ENCODE peak calls at places on chromosomes 6 and 20, in five cellular contexts. One of them, this sample, is unnamed.

GRCh38 chr6:73285674-73286283 is 22.8 kb upstream of the KHDC1 start:
- DNase-seq in WTC11: no peak
- DNase-seq in ovary: no peak
- DNase-seq in lower leg skin: no peak
- DNase-seq in endothelial cell: peak
- DNase-seq in this sample: no peak

GRCh38 chr20:50533061-50533460 is 22.9 kb downstream of the PTPN1 start:
- DNase-seq in WTC11: no peak
- DNase-seq in endothelial cell: no peak
- DNase-seq in ovary: no peak
- DNase-seq in lower leg skin: no peak
- DNase-seq in this sample: no peak

GRCh38 chr20:57434390-57434700 is 43.1 kb downstream of the RBM38 start:
- DNase-seq in lower leg skin: no peak
- DNase-seq in endothelial cell: no peak
- DNase-seq in WTC11: no peak
- DNase-seq in ovary: no peak
- DNase-seq in this sample: no peak

GRCh38 chr20:57651977-57652864 is 32.0 kb upstream of the ZBP1 start:
- DNase-seq in lower leg skin: no peak
- DNase-seq in ovary: peak
- DNase-seq in endothelial cell: peak
- DNase-seq in WTC11: no peak
- DNase-seq in this sample: no peak

GRCh38 chr6:132671295-132671694 is 12.3 kb upstream of the TAAR1 start:
- DNase-seq in lower leg skin: no peak
- DNase-seq in WTC11: no peak
- DNase-seq in endothelial cell: no peak
- DNase-seq in ovary: no peak
- DNase-seq in this sample: no peak

GRCh38 chr6:33091957-33092356 is 16.2 kb downstream of the HLA-DPB1 start:
- DNase-seq in ovary: no peak
- DNase-seq in WTC11: peak
- DNase-seq in endothelial cell: peak
- DNase-seq in lower leg skin: no peak
- DNase-seq in this sample: no peak

GRCh38 chr6:140071115-140071514 is 696.7 kb upstream of the CITED2 start:
- DNase-seq in ovary: no peak
- DNase-seq in endothelial cell: no peak
- DNase-seq in WTC11: no peak
- DNase-seq in lower leg skin: no peak
- DNase-seq in this sample: no peak

GRCh38 chr20:52937701-52938100 is 34.5 kb upstream of the TSHZ2 start:
- DNase-seq in lower leg skin: no peak
- DNase-seq in WTC11: no peak
- DNase-seq in endothelial cell: no peak
- DNase-seq in ovary: no peak
- DNase-seq in this sample: no peak

GRCh38 chr20:50519036-50519780 is 9.0 kb downstream of the PTPN1 start:
- DNase-seq in ovary: no peak
- DNase-seq in endothelial cell: no peak
- DNase-seq in WTC11: no peak
- DNase-seq in lower leg skin: no peak
- DNase-seq in this sample: no peak

GRCh38 chr6:135906542-135906941 is 55.0 kb downstream of the PDE7B start:
- DNase-seq in ovary: no peak
- DNase-seq in lower leg skin: no peak
- DNase-seq in WTC11: no peak
- DNase-seq in endothelial cell: no peak
- DNase-seq in this sample: no peak

GRCh38 chr6:80690611-80691090 is 584.2 kb downstream of the BCKDHB start:
- DNase-seq in ovary: no peak
- DNase-seq in lower leg skin: no peak
- DNase-seq in endothelial cell: no peak
- DNase-seq in WTC11: no peak
- DNase-seq in this sample: no peak

GRCh38 chr6:8195040-8195713 is 92.8 kb upstream of the EEF1E1 start:
- DNase-seq in lower leg skin: no peak
- DNase-seq in endothelial cell: peak
- DNase-seq in ovary: no peak
- DNase-seq in WTC11: peak
- DNase-seq in this sample: no peak

GRCh38 chr20:36260316-36260715 is 24.0 kb downstream of the AAR2 start:
- DNase-seq in lower leg skin: no peak
- DNase-seq in WTC11: no peak
- DNase-seq in ovary: no peak
- DNase-seq in endothelial cell: no peak
- DNase-seq in this sample: no peak

GRCh38 chr20:23445596-23446217 is 6.2 kb downstream of the CSTL1 start:
- DNase-seq in ovary: no peak
- DNase-seq in WTC11: no peak
- DNase-seq in lower leg skin: no peak
- DNase-seq in endothelial cell: no peak
- DNase-seq in this sample: no peak

GRCh38 chr6:118544105-118544504 is 4.0 kb upstream of the PLN start:
- DNase-seq in lower leg skin: no peak
- DNase-seq in endothelial cell: no peak
- DNase-seq in WTC11: no peak
- DNase-seq in ovary: no peak
- DNase-seq in this sample: no peak

GRCh38 chr20:13221313-13221672 is 219 bp downstream of the ISM1 start:
- DNase-seq in endothelial cell: no peak
- DNase-seq in ovary: no peak
- DNase-seq in WTC11: no peak
- DNase-seq in lower leg skin: no peak
- DNase-seq in this sample: no peak

GRCh38 chr6:378958-379366 is 12.6 kb upstream of the IRF4 start:
- DNase-seq in ovary: peak
- DNase-seq in WTC11: no peak
- DNase-seq in lower leg skin: no peak
- DNase-seq in endothelial cell: no peak
- DNase-seq in this sample: no peak

GRCh38 chr6:132087391-132087790 is 136.2 kb upstream of the CCN2 start:
- DNase-seq in endothelial cell: no peak
- DNase-seq in lower leg skin: no peak
- DNase-seq in ovary: no peak
- DNase-seq in WTC11: no peak
- DNase-seq in this sample: no peak

GRCh38 chr20:15289337-15289736 is 951.9 kb upstream of the FLRT3 start:
- DNase-seq in lower leg skin: no peak
- DNase-seq in WTC11: no peak
- DNase-seq in ovary: no peak
- DNase-seq in endothelial cell: no peak
- DNase-seq in this sample: no peak

GRCh38 chr6:26211963-26212362 is 124.7 kb downstream of the HFE start:
- DNase-seq in WTC11: no peak
- DNase-seq in lower leg skin: no peak
- DNase-seq in endothelial cell: no peak
- DNase-seq in ovary: no peak
- DNase-seq in this sample: no peak
- TF ChIP-seq CTCF in WTC11: no peak
- TF ChIP-seq CTCF in lower leg skin: no peak
- TF ChIP-seq CTCF in endothelial cell: no peak
- TF ChIP-seq CTCF in ovary: no peak
- TF ChIP-seq CTCF in this sample: no peak

GRCh38 chr6:3825331-3825831 is 23.8 kb upstream of the FAM50B start:
- DNase-seq in WTC11: peak
- DNase-seq in endothelial cell: peak
- DNase-seq in lower leg skin: peak
- DNase-seq in ovary: peak
- DNase-seq in this sample: no peak
- TF ChIP-seq CTCF in WTC11: peak
- TF ChIP-seq CTCF in endothelial cell: no peak
- TF ChIP-seq CTCF in lower leg skin: no peak
- TF ChIP-seq CTCF in ovary: no peak
- TF ChIP-seq CTCF in this sample: peak

DNA sequence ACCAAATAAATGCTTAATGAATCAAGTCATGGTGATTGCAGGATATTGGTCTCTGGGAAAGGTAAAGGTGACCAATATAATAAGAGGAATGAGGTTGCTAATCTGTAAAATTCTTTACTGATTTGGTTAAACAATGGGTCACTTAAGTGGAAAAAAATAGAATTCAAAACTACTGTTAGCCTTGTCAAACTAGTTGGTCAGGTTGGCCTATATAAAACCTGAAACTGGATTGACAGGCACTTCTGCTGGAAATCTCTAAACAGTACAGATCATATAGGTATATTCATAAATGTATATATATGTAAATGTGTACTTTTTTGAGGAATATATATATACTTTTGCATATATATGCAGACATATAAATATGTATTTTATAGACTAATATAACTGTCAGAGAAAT is 19.7 kb downstream of the PLCB4 start:
- DNase-seq in endothelial cell: no peak
- DNase-seq in lower leg skin: no peak
- DNase-seq in ovary: no peak
- DNase-seq in WTC11: no peak
- DNase-seq in this sample: no peak
- TF ChIP-seq CTCF in endothelial cell: no peak
- TF ChIP-seq CTCF in lower leg skin: no peak
- TF ChIP-seq CTCF in ovary: no peak
- TF ChIP-seq CTCF in WTC11: no peak
- TF ChIP-seq CTCF in this sample: no peak

DNA sequence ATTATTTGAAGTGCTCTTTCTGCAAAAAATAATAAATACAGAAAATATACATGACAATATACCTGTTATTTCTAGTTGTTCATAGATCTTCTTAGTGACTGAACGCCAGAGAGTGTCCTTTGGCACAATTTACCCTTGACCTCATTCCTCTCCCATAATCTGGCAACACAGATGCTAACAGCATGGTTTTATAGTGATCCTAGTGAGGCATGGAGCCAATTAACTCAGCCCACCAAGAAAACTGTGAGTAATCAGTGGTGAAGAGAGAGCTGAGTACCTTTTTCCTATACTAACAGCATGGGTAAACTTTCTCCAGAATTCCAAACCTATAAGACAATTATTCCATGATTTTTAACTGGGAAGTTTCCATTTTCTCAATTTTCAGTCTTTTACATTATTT is 61.0 kb downstream of the VGLL2 start:
- DNase-seq in WTC11: no peak
- DNase-seq in ovary: no peak
- DNase-seq in lower leg skin: no peak
- DNase-seq in endothelial cell: no peak
- DNase-seq in this sample: no peak
- TF ChIP-seq CTCF in WTC11: no peak
- TF ChIP-seq CTCF in ovary: no peak
- TF ChIP-seq CTCF in lower leg skin: no peak
- TF ChIP-seq CTCF in endothelial cell: no peak
- TF ChIP-seq CTCF in this sample: no peak

GRCh38 chr20:40966103-40966502 is 62.5 kb upstream of the TOP1 start:
- DNase-seq in WTC11: peak
- DNase-seq in endothelial cell: peak
- DNase-seq in ovary: no peak
- DNase-seq in lower leg skin: no peak
- DNase-seq in this sample: no peak
- TF ChIP-seq CTCF in WTC11: peak
- TF ChIP-seq CTCF in endothelial cell: peak
- TF ChIP-seq CTCF in ovary: no peak
- TF ChIP-seq CTCF in lower leg skin: no peak
- TF ChIP-seq CTCF in this sample: peak

DNA sequence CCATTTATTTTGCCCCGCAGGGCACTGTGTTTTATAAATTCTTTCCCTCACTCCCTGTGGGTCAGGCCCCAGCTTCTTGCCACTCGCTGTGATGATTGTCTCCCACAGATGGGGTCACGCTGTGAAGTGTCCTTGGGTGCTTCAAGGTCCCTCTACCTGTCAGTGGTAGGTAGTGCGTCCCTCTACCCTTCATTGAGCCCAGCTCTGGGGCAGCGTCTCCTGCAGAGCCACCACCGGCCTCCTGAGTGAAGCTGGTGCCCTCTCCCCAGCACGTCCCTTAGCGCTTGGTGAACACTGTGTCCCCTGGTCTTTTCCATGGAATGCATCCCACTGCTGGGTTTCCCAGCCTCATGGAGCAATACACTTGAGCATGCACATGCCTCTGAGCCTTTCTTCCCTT is 108.2 kb downstream of the NRN1 start:
- DNase-seq in endothelial cell: no peak
- DNase-seq in lower leg skin: no peak
- DNase-seq in WTC11: peak
- DNase-seq in ovary: no peak
- DNase-seq in this sample: no peak
- TF ChIP-seq CTCF in endothelial cell: no peak
- TF ChIP-seq CTCF in lower leg skin: no peak
- TF ChIP-seq CTCF in WTC11: no peak
- TF ChIP-seq CTCF in ovary: no peak
- TF ChIP-seq CTCF in this sample: no peak

DNA sequence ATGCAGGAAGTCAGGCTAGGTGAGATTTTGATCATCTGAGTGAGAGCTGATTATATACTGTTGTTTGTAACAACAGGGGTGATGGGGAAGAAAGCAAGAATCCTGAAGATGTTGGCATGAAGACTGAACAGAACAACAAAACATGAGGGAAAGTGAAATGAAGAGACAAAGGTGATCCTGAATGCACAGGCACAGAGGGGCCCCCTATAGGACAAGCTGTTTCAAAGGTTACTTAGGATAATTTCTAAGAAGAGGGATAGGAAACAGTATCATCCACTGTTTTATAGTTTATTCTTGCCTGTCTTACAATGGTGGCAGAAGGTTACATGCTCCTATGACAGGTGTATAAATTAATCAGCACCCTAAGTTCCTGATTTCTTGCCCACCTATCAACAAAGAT is 192.2 kb downstream of the EDN1 start:
- DNase-seq in ovary: no peak
- DNase-seq in WTC11: no peak
- DNase-seq in endothelial cell: no peak
- DNase-seq in lower leg skin: no peak
- DNase-seq in this sample: no peak
- TF ChIP-seq CTCF in ovary: no peak
- TF ChIP-seq CTCF in WTC11: no peak
- TF ChIP-seq CTCF in endothelial cell: no peak
- TF ChIP-seq CTCF in lower leg skin: no peak
- TF ChIP-seq CTCF in this sample: peak

GRCh38 chr20:31608256-31608980 is 3.3 kb downstream of the ID1 start:
- DNase-seq in WTC11: peak
- DNase-seq in lower leg skin: peak
- DNase-seq in ovary: peak
- DNase-seq in endothelial cell: peak
- DNase-seq in this sample: peak
- TF ChIP-seq CTCF in WTC11: no peak
- TF ChIP-seq CTCF in lower leg skin: no peak
- TF ChIP-seq CTCF in ovary: no peak
- TF ChIP-seq CTCF in endothelial cell: no peak
- TF ChIP-seq CTCF in this sample: no peak

GRCh38 chr6:98325366-98325765 is 509.0 kb upstream of the POU3F2 start:
- DNase-seq in WTC11: no peak
- DNase-seq in lower leg skin: no peak
- DNase-seq in ovary: no peak
- DNase-seq in endothelial cell: no peak
- DNase-seq in this sample: no peak

GRCh38 chr6:98324406-98324930 is 509.9 kb upstream of the POU3F2 start:
- DNase-seq in WTC11: no peak
- DNase-seq in lower leg skin: no peak
- DNase-seq in ovary: no peak
- DNase-seq in endothelial cell: no peak
- DNase-seq in this sample: no peak

GRCh38 chr6:98323605-98324004 is 510.8 kb upstream of the POU3F2 start:
- DNase-seq in lower leg skin: no peak
- DNase-seq in endothelial cell: no peak
- DNase-seq in ovary: no peak
- DNase-seq in WTC11: no peak
- DNase-seq in this sample: no peak
- TF ChIP-seq CTCF in lower leg skin: no peak
- TF ChIP-seq CTCF in endothelial cell: no peak
- TF ChIP-seq CTCF in ovary: no peak
- TF ChIP-seq CTCF in WTC11: no peak
- TF ChIP-seq CTCF in this sample: no peak

GRCh38 chr20:6819599-6819998 is 52.1 kb downstream of the BMP2 start:
- DNase-seq in endothelial cell: no peak
- DNase-seq in WTC11: no peak
- DNase-seq in ovary: no peak
- DNase-seq in lower leg skin: no peak
- DNase-seq in this sample: no peak
- TF ChIP-seq CTCF in endothelial cell: no peak
- TF ChIP-seq CTCF in WTC11: no peak
- TF ChIP-seq CTCF in ovary: no peak
- TF ChIP-seq CTCF in lower leg skin: no peak
- TF ChIP-seq CTCF in this sample: peak

This sample was measured in progenitor cell of endocrine pancreas.